ENCODE peak calls at places on chromosomes 3 and 15, in four cellular contexts. One of them, this sample, is unnamed. For H3K9me3, the result is how much of the 10 kb centered on the place peaks cover.

GRCh38 chr3:171347017-171347979 is 112.9 kb downstream of the TNIK start:
- DNase-seq in IMR-90: peak
- DNase-seq in HCT116: no peak
- DNase-seq in body of pancreas: no peak
- DNase-seq in this sample: no peak

GRCh38 chr15:100338971-100339444 is 2.8 kb downstream of the ADAMTS17 start:
- DNase-seq in IMR-90: peak
- DNase-seq in HCT116: peak
- DNase-seq in body of pancreas: peak
- DNase-seq in this sample: no peak

GRCh38 chr3:45841380-45841700 is 579 bp downstream of the LZTFL1 start:
- DNase-seq in IMR-90: peak
- DNase-seq in HCT116: no peak
- DNase-seq in body of pancreas: no peak
- DNase-seq in this sample: no peak

GRCh38 chr3:10757021-10757820 is 58.8 kb upstream of the SLC6A11 start:
- DNase-seq in IMR-90: peak
- DNase-seq in HCT116: no peak
- DNase-seq in body of pancreas: no peak
- DNase-seq in this sample: no peak

GRCh38 chr3:39183231-39184080 is 8.9 kb downstream of the XIRP1 start:
- DNase-seq in IMR-90: no peak
- DNase-seq in HCT116: no peak
- DNase-seq in body of pancreas: no peak
- DNase-seq in this sample: no peak

GRCh38 chr15:47504624-47505256 is 212.6 kb upstream of the SEMA6D start:
- DNase-seq in IMR-90: no peak
- DNase-seq in HCT116: no peak
- DNase-seq in body of pancreas: no peak
- DNase-seq in this sample: no peak

GRCh38 chr3:143252931-143253330 is 133.4 kb downstream of the CHST2 start:
- DNase-seq in IMR-90: no peak
- DNase-seq in HCT116: no peak
- DNase-seq in body of pancreas: no peak
- DNase-seq in this sample: no peak

GRCh38 chr3:64351713-64352595 is 126.7 kb upstream of the PRICKLE2 start:
- DNase-seq in IMR-90: peak
- DNase-seq in HCT116: no peak
- DNase-seq in body of pancreas: peak
- DNase-seq in this sample: no peak

GRCh38 chr3:148962513-148962912 is 28.8 kb upstream of the GYG1 start:
- DNase-seq in IMR-90: peak
- DNase-seq in HCT116: peak
- DNase-seq in body of pancreas: no peak
- DNase-seq in this sample: no peak

GRCh38 chr3:142857056-142857455 is 31.8 kb downstream of the PCOLCE2 start:
- DNase-seq in IMR-90: no peak
- DNase-seq in HCT116: peak
- DNase-seq in body of pancreas: peak
- DNase-seq in this sample: no peak

GRCh38 chr15:94352940-94353820 is 121.8 kb downstream of the MCTP2 start:
- DNase-seq in IMR-90: peak
- DNase-seq in HCT116: no peak
- DNase-seq in body of pancreas: no peak
- DNase-seq in this sample: no peak

GRCh38 chr15:92383528-92384326 is 10.0 kb upstream of the ST8SIA2 start:
- DNase-seq in IMR-90: peak
- DNase-seq in HCT116: peak
- DNase-seq in body of pancreas: no peak
- DNase-seq in this sample: no peak

GRCh38 chr3:13025090-13025489 is 48.1 kb downstream of the IQSEC1 start:
- DNase-seq in IMR-90: peak
- DNase-seq in HCT116: peak
- DNase-seq in body of pancreas: peak
- DNase-seq in this sample: peak

GRCh38 chr3:177300039-177300833 is 103.0 kb upstream of the TBL1XR1 start:
- DNase-seq in IMR-90: peak
- DNase-seq in HCT116: no peak
- DNase-seq in body of pancreas: peak
- DNase-seq in this sample: no peak

GRCh38 chr3:59749291-59749690 is 699.5 kb upstream of the CFAP20DC start:
- DNase-seq in IMR-90: peak
- DNase-seq in HCT116: no peak
- DNase-seq in body of pancreas: no peak
- DNase-seq in this sample: no peak

GRCh38 chr3:14864131-14864530 is 45.4 kb downstream of the FGD5 start:
- DNase-seq in IMR-90: no peak
- DNase-seq in HCT116: no peak
- DNase-seq in body of pancreas: no peak
- DNase-seq in this sample: peak

GRCh38 chr3:12893872-12894271 is 52.5 kb upstream of the RPL32 start:
- DNase-seq in IMR-90: no peak
- DNase-seq in HCT116: no peak
- DNase-seq in body of pancreas: no peak
- DNase-seq in this sample: no peak

GRCh38 chr3:162082516-162082915 is 585.9 kb downstream of the OTOL1 start:
- DNase-seq in IMR-90: no peak
- DNase-seq in HCT116: no peak
- DNase-seq in body of pancreas: no peak
- DNase-seq in this sample: no peak

GRCh38 chr15:32983679-32984078 is 210.8 kb downstream of the FMN1 start:
- DNase-seq in IMR-90: no peak
- DNase-seq in HCT116: no peak
- DNase-seq in body of pancreas: no peak
- DNase-seq in this sample: no peak

GRCh38 chr15:40787344-40787841 is 17.6 kb downstream of the C15orf62 start:
- DNase-seq in IMR-90: peak
- DNase-seq in HCT116: peak
- DNase-seq in body of pancreas: peak
- DNase-seq in this sample: no peak

GRCh38 chr3:38638354-38638753 is 11.1 kb downstream of the SCN5A start:
- DNase-seq in IMR-90: no peak
- DNase-seq in HCT116: no peak
- DNase-seq in body of pancreas: no peak
- DNase-seq in this sample: peak

GRCh38 chr3:121855555-121855954 is 20.5 kb downstream of the EAF2 start:
- DNase-seq in IMR-90: no peak
- DNase-seq in HCT116: peak
- DNase-seq in body of pancreas: no peak
- DNase-seq in this sample: no peak

GRCh38 chr15:29058903-29059539 is 173.2 kb downstream of the APBA2 start:
- DNase-seq in IMR-90: no peak
- DNase-seq in HCT116: no peak
- DNase-seq in body of pancreas: no peak
- DNase-seq in this sample: peak

GRCh38 chr3:46923559-46924350 is 46.2 kb downstream of the PTH1R start:
- DNase-seq in IMR-90: peak
- DNase-seq in HCT116: no peak
- DNase-seq in body of pancreas: peak
- DNase-seq in this sample: peak

GRCh38 chr3:89032331-89033063 is 74.9 kb upstream of the EPHA3 start:
- DNase-seq in IMR-90: peak
- DNase-seq in HCT116: no peak
- DNase-seq in body of pancreas: no peak
- DNase-seq in this sample: no peak

GRCh38 chr3:196502775-196503181 is 790 bp downstream of the RNF168 start:
- DNase-seq in IMR-90: peak
- DNase-seq in HCT116: no peak
- DNase-seq in body of pancreas: peak
- DNase-seq in this sample: peak

GRCh38 chr15:91263632-91264477 is 163.8 kb downstream of the SV2B start:
- DNase-seq in IMR-90: peak
- DNase-seq in HCT116: no peak
- DNase-seq in body of pancreas: peak
- DNase-seq in this sample: no peak

GRCh38 chr3:126442099-126442848 is 33.4 kb downstream of the ZXDC start:
- DNase-seq in IMR-90: peak
- DNase-seq in HCT116: no peak
- DNase-seq in body of pancreas: peak
- DNase-seq in this sample: no peak

GRCh38 chr15:52872036-52872818 is 82.1 kb upstream of the ONECUT1 start:
- DNase-seq in IMR-90: no peak
- DNase-seq in HCT116: no peak
- DNase-seq in body of pancreas: no peak
- DNase-seq in this sample: no peak

GRCh38 chr3:29637093-29637492 is 356.2 kb downstream of the RBMS3 start:
- DNase-seq in IMR-90: no peak
- DNase-seq in HCT116: no peak
- DNase-seq in body of pancreas: no peak
- DNase-seq in this sample: no peak

GRCh38 chr3:48561045-48561736 is 2.4 kb downstream of the UCN2 start:
- DNase-seq in IMR-90: peak
- DNase-seq in HCT116: no peak
- DNase-seq in body of pancreas: peak
- DNase-seq in this sample: peak

GRCh38 chr15:41790756-41791546 is 16.7 kb downstream of the MAPKBP1 start:
- DNase-seq in IMR-90: peak
- DNase-seq in HCT116: peak
- DNase-seq in body of pancreas: no peak
- DNase-seq in this sample: no peak

GRCh38 chr15:38702178-38702912 is 137.7 kb upstream of the RASGRP1 start:
- DNase-seq in IMR-90: no peak
- DNase-seq in HCT116: no peak
- DNase-seq in body of pancreas: peak
- DNase-seq in this sample: no peak

GRCh38 chr3:63862804-63863149 is 828 bp downstream of the THOC7 start:
- DNase-seq in IMR-90: no peak
- DNase-seq in HCT116: no peak
- DNase-seq in body of pancreas: no peak
- DNase-seq in this sample: no peak

GRCh38 chr15:73227433-73228056 is 141.2 kb downstream of the HCN4 start:
- DNase-seq in IMR-90: no peak
- DNase-seq in HCT116: no peak
- DNase-seq in body of pancreas: no peak
- DNase-seq in this sample: no peak

GRCh38 chr3:166071-166470 is 30.5 kb upstream of the CHL1 start:
- DNase-seq in IMR-90: no peak
- DNase-seq in HCT116: no peak
- DNase-seq in body of pancreas: no peak
- DNase-seq in this sample: no peak

GRCh38 chr3:126313580-126314304 is 43.5 kb downstream of the KLF15 start:
- DNase-seq in IMR-90: peak
- DNase-seq in HCT116: no peak
- DNase-seq in body of pancreas: no peak
- DNase-seq in this sample: peak

GRCh38 chr3:57696861-57697321 is 4.0 kb upstream of the DENND6A start:
- DNase-seq in IMR-90: peak
- DNase-seq in HCT116: no peak
- DNase-seq in body of pancreas: peak
- DNase-seq in this sample: no peak
- H3K27ac ChIP-seq in IMR-90: no peak
- H3K27ac ChIP-seq in HCT116: no peak
- H3K27ac ChIP-seq in body of pancreas: peak
- H3K27ac ChIP-seq in this sample: no peak

DNA sequence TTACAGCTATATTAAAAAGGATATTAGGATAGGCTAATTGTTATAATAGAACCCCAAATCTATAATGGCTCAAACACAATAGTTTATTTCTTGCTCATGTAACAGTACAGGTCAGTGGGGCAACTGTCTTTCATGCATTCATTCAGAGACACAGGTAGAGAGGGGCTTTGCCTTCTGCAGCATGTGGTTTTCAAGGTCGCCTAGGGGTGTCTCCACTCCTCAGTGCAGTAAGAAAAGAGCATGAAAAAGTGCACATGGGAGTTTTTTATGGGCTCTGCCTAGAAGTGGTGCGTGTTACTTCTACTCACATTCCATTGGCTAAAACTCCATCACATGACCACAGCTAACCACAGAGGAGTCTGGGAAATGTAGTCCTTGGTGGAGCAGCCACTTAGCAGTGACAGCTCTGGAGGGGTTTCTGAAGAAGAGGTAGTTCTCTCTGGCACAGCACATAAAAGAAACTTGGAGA is 1.8 kb downstream of the ZBTB38 start:
- DNase-seq in IMR-90: peak
- DNase-seq in HCT116: peak
- DNase-seq in body of pancreas: peak
- DNase-seq in this sample: no peak
- TF ChIP-seq POLR2A in IMR-90: no peak
- TF ChIP-seq POLR2A in HCT116: no peak
- TF ChIP-seq POLR2A in body of pancreas: no peak
- TF ChIP-seq POLR2A in this sample: no peak

GRCh38 chr3:36631549-36631948 is 132.8 kb downstream of the DCLK3 start:
- DNase-seq in IMR-90: no peak
- DNase-seq in HCT116: no peak
- DNase-seq in body of pancreas: no peak
- DNase-seq in this sample: no peak
- H3K9me3 ChIP-seq in IMR-90: under half
- H3K9me3 ChIP-seq in HCT116: under half
- H3K9me3 ChIP-seq in body of pancreas: under half
- H3K9me3 ChIP-seq in this sample: under half

GRCh38 chr3:43289401-43289800 is 3.1 kb downstream of the SNRK start:
- DNase-seq in IMR-90: no peak
- DNase-seq in HCT116: no peak
- DNase-seq in body of pancreas: no peak
- DNase-seq in this sample: no peak

GRCh38 chr3:43288366-43288765 is 2.0 kb downstream of the SNRK start:
- DNase-seq in IMR-90: peak
- DNase-seq in HCT116: no peak
- DNase-seq in body of pancreas: no peak
- DNase-seq in this sample: no peak

GRCh38 chr3:43287514-43287913 is 1.2 kb downstream of the SNRK start:
- DNase-seq in IMR-90: peak
- DNase-seq in HCT116: no peak
- DNase-seq in body of pancreas: no peak
- DNase-seq in this sample: no peak

GRCh38 chr3:43286886-43287301 is 554 bp downstream of the SNRK start:
- DNase-seq in IMR-90: no peak
- DNase-seq in HCT116: no peak
- DNase-seq in body of pancreas: no peak
- DNase-seq in this sample: no peak

GRCh38 chr3:43288850-43289249 is 2.5 kb downstream of the SNRK start:
- DNase-seq in IMR-90: no peak
- DNase-seq in HCT116: no peak
- DNase-seq in body of pancreas: no peak
- DNase-seq in this sample: no peak
- H3K27ac ChIP-seq in IMR-90: no peak
- H3K27ac ChIP-seq in HCT116: no peak
- H3K27ac ChIP-seq in body of pancreas: peak
- H3K27ac ChIP-seq in this sample: peak

GRCh38 chr3:52250122-52250521 is 4.6 kb downstream of the PPM1M start:
- DNase-seq in IMR-90: no peak
- DNase-seq in HCT116: no peak
- DNase-seq in body of pancreas: no peak
- DNase-seq in this sample: no peak

GRCh38 chr3:52249683-52250082 is 4.1 kb downstream of the PPM1M start:
- DNase-seq in IMR-90: no peak
- DNase-seq in HCT116: no peak
- DNase-seq in body of pancreas: no peak
- DNase-seq in this sample: peak

GRCh38 chr3:52254608-52255007 is 9.0 kb downstream of the PPM1M start:
- DNase-seq in IMR-90: no peak
- DNase-seq in HCT116: no peak
- DNase-seq in body of pancreas: no peak
- DNase-seq in this sample: peak

GRCh38 chr3:52256622-52257021 is 11.1 kb downstream of the PPM1M start:
- DNase-seq in IMR-90: no peak
- DNase-seq in HCT116: no peak
- DNase-seq in body of pancreas: no peak
- DNase-seq in this sample: no peak

GRCh38 chr3:52253314-52254260 is 8.0 kb downstream of the PPM1M start:
- DNase-seq in IMR-90: no peak
- DNase-seq in HCT116: no peak
- DNase-seq in body of pancreas: no peak
- DNase-seq in this sample: peak
- TF ChIP-seq POLR2A in IMR-90: no peak
- TF ChIP-seq POLR2A in HCT116: no peak
- TF ChIP-seq POLR2A in body of pancreas: no peak
- TF ChIP-seq POLR2A in this sample: no peak

This sample was measured in spleen.